ENCODE peak calls at places on chromosomes 11 and 22, in seven cellular contexts. B, T, G, Z, Y, U and W are unnamed samples.

GRCh38 chr11:127037001-127037400 is 36.4 kb upstream of the KIRREL3 start:
- DNase-seq in G (no peak), T (no peak), Y (no peak), B (no peak), Z (no peak), U (no peak), W (no peak)

GRCh38 chr22:48154943-48155240 is 1392.4 kb downstream of the TBC1D22A start:
- DNase-seq in Y (no peak), B (no peak), T (no peak), U (no peak), G (no peak), Z (no peak), W (no peak)

GRCh38 chr11:128289048-128289447 is 298.3 kb downstream of the ETS1 start:
- DNase-seq in B (no peak), T (no peak), Y (no peak), U (peak), Z (no peak), G (no peak), W (no peak)

GRCh38 chr11:3944198-3944597 is 88.7 kb downstream of the STIM1 start:
- DNase-seq in T (no peak), G (no peak), U (no peak), Y (no peak), Z (no peak), B (no peak), W (no peak)

GRCh38 chr22:41526802-41527799 is 17.2 kb downstream of the POLR3H start:
- DNase-seq in T (peak), Z (no peak), Y (peak), G (peak), B (peak), U (no peak), W (peak)

GRCh38 chr11:22753401-22753800 is 76.2 kb downstream of the SVIP start:
- DNase-seq in Y (no peak), G (no peak), T (no peak), B (no peak), U (no peak), Z (no peak), W (no peak)

GRCh38 chr11:67354314-67355022 is 1.1 kb upstream of the POLD4 start:
- DNase-seq in U (no peak), G (no peak), Y (no peak), T (no peak), B (peak), Z (peak), W (no peak)

GRCh38 chr11:37107415-37107814 is 509.4 kb upstream of the RAG2 start:
- DNase-seq in U (no peak), Y (no peak), Z (no peak), B (no peak), G (no peak), T (no peak), W (no peak)

GRCh38 chr22:43273902-43274484 is 69.2 kb downstream of the SCUBE1 start:
- DNase-seq in U (peak), G (peak), B (peak), Z (peak), Y (peak), T (peak), W (peak)

GRCh38 chr11:64916040-64916847 is 765 bp downstream of the ATG2A start:
- DNase-seq in U (no peak), T (peak), G (peak), Y (no peak), Z (peak), B (peak), W (peak)

GRCh38 chr11:130448416-130449068 is at the start of gene ADAMTS15:
- DNase-seq in Y (peak), Z (peak), B (no peak), G (no peak), T (peak), U (no peak), W (no peak)

DNA sequence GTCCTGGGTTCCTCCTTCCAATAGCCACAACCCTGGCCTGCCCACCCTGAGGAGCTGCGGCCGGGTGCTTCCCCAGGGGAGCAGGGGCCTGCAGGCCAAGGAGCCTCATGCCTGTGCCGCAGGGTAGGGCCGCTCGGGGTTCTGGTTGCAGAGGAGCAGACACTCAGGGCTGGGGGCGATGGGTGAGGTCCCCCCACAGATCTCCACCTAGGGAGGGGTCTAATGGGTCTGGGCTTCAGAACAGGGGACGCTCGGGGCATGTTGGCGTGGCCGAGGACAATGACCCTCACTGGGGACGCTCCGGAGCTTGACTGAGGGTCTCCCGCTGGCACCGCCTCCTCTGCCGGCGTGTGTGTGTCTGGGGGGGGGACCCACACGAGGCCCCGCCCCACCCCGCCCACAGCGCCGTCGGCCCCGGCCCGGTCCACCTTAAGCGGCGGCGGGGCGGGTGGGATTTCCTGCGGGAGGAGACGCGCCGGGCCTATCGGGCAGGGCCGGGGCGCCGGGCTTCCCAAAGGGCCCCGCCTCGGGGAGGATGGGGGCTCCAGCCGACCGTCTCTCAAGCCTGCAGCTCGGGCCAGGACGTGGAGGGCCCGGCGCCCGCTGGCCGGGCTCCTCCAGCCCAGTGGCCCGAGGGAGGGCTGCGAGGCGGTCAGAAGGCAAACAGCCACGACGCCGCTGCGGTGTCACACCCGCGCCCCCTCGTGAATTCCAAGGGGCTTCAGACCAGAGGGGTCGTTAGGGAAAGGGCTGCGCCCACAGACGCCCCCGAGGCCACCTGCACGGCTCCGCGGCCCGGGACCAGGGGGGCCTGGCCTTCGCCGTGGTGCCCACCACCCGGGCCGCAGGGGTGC is 638 bp upstream of the ZDHHC8 start:
- DNase-seq in T (peak), U (no peak), B (peak), G (peak), Z (peak), Y (peak), W (peak)
- TF ChIP-seq POLR2AphosphoS5 in T (no peak), U (no peak), B (no peak), G (no peak), Z (no peak), Y (no peak), W (no peak)

GRCh38 chr22:26581026-26581425 is 8.9 kb downstream of the TPST2 start:
- DNase-seq in B (no peak), Y (no peak), G (no peak), T (no peak), U (no peak), Z (no peak), W (no peak)
- TF ChIP-seq TAF1 in B (no peak), Y (no peak), G (no peak), T (no peak), U (no peak), Z (no peak), W (no peak)

GRCh38 chr22:46129390-46130041 is 20.8 kb upstream of the PPARA start:
- DNase-seq in Z (no peak), U (no peak), Y (no peak), B (no peak), G (peak), T (no peak), W (peak)
- TF ChIP-seq POLR2AphosphoS5 in Z (no peak), U (peak), Y (no peak), B (no peak), G (no peak), T (no peak), W (no peak)

DNA sequence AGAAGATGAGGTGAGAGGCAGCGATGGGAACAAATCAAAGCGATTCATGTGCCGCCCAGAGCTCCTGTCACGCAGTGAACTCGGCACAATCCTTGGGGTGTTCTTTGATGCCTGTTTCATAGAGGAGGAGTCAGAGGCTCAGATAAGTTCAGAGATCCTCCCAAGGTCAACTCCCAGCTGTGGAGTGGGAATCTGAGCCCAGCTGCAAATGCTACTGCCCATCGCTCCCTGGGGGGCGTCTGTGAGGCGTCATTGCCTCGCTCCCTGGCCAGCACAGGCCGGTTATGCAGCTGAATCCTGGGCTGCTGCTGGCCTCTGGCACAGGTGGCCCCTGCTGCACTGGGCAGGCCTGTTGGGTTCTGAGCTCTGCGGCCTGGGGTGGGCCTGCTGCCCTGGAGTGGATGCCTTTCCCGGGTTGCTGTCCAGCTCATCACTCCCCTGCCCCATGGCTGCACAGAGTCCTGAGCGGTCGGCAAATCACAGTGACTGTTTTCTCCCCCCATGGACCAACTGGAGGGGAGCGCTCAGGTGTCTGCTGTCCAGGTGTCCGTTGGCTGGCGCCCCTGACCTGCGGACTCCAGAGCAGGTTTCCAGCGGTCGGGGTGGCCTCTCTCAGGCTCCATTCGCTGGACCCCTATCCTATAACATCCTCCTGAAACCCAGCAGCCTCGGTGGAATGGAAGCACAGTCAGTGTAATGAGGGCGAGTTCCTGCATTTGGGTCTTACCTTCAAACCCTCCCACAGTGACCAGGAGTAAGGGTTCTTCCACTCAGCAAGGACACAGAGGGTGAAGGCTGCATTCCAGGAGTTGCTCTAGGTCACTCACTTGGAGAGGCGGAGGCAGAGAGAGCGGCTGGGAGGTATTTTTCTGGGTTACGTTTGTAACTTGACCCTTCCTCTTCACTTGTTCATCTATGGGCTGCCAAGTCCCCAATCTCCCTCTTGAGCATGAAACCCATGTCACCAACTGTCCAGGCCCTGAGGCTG is 36.5 kb upstream of the SHISAL1 start:
- DNase-seq in U (no peak), Y (no peak), T (peak), G (no peak), Z (no peak), B (no peak), W (no peak)
- TF ChIP-seq TAF1 in U (no peak), Y (no peak), T (no peak), G (no peak), Z (no peak), B (no peak), W (no peak)

DNA sequence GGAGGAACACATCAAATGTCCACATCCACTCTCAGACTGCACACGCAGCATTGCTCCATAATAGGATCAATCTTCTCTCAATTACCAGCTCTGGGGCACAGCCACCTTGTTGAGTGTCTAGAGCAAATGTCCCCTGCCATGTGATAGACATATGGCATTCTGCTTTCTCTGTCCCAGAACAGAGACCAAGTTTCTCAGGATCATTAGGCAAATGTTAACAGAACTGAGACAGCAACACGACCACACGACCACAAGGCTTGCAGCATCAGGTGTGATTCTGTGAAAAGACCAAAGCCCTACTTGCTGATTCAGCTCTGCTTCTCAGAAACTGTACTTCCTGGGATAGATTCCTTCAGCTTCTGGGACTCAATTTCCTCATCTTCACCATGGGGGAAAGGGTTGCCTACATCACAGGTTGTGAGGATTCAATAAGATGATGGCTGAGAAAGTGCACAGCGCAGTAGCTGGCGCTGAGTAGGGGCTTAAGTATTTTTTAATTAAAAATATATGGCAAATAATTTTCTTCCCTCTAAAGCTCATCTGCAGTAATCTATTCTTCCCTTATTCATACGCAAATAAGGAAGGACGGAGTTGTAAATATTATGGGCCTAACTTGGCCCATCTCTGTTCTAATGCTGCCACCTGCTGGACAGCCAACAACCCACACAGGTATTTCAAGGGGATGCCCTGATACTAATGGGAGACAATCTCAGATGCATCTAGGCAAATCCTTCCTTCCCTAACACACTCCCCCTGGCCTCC is 54.3 kb upstream of the USP47 start:
- DNase-seq in T (peak), Z (peak), U (peak), Y (peak), G (no peak), B (peak), W (peak)
- TF ChIP-seq POLR2AphosphoS5 in T (no peak), Z (no peak), U (no peak), Y (no peak), G (no peak), B (no peak), W (no peak)

DNA sequence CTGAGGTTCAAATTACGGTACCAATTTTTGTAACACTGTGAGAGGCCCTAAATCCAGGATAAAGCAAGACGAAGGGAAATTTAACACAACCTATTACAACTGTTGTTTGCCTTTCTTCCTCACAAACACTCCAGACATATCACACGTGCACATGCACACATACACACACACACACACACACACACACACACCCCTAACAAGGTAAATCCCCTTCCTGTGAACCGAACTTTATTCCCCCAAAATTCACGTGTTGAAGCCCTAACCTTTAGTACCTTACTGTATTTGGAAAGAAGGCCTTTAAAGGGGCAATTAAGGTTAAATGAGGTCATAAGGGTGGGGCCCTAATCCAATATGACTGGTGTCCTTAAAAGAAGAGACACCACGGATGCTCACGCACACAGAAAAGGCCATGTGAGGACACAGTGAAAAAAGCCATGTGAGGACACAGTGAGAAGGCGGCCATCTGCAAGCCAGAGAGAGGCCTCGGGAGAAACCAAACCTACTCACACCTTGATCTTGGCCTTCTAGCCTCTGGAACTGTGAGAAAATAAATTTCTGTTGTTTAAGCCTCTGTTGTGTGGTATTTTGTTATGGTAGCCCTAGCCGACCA is 1.8 kb downstream of the SERGEF start:
- DNase-seq in T (no peak), G (no peak), B (no peak), Y (no peak), U (no peak), Z (peak), W (no peak)
- TF ChIP-seq TAF1 in T (no peak), G (no peak), B (no peak), Y (no peak), U (no peak), Z (no peak), W (no peak)

GRCh38 chr11:1882265-1883238 is 9.1 kb downstream of the PRR33 start:
- DNase-seq in T (peak), G (peak), B (peak), Y (peak), U (no peak), Z (peak), W (peak)

GRCh38 chr11:1880746-1881441 is 10.8 kb downstream of the PRR33 start:
- DNase-seq in T (peak), U (no peak), G (peak), B (no peak), Z (no peak), Y (no peak), W (peak)

GRCh38 chr11:1883342-1884122 is 8.2 kb downstream of the PRR33 start:
- DNase-seq in Y (no peak), T (peak), B (no peak), U (no peak), G (no peak), Z (no peak), W (no peak)

GRCh38 chr11:1879941-1880720 is 11.6 kb downstream of the PRR33 start:
- DNase-seq in U (no peak), B (no peak), Y (no peak), Z (no peak), T (peak), G (peak), W (peak)

DNA sequence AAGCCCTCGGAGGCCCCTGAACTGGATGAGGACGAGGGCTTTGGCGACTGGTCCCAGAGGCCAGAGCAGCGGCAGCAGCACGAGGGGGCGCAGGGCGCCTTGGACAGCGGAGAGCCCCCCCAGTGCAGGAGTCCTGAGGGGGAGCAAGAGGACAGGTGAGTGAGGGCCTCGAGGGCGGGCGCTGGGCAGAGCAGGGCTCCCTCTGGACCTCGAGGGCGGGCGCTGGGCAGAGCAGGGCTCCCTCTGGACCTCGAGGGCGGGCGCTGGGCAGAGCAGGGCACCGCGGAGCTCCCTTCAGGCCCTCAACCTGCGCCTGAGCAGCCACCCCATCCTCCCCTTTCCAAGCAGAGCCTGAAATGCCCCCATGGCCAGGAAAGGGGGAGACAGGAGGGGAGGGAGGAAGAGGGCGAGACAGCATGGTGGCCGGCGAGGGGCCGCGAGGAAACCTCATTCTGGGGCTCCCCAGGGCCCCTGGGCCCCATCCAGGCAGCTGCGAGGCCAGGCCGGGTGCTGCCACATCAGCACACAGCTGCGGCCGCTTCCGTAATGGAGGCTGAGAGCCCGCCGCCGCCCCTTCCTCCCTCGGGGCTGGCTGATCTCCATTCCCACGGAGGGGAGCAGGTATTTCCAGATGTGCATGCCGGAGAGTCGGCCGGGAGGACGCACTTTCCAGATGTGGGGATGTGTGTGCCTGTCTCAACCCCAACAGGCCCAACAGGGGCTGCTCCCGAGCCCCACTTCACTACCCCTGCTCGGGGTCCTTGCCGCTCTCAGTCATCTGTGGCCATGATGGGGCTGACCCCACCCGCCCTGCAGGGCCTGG is 10.0 kb downstream of the PRR33 start:
- DNase-seq in B (no peak), U (no peak), Z (no peak), G (peak), Y (no peak), T (no peak), W (peak)
- TF ChIP-seq POLR2AphosphoS5 in B (no peak), U (no peak), Z (no peak), G (no peak), Y (no peak), T (no peak), W (no peak)

GRCh38 chr11:75946531-75947530 is 131.8 kb downstream of the UVRAG start:
- DNase-seq in Z (no peak), G (no peak), Y (no peak), B (no peak), T (no peak), U (no peak), W (no peak)
- TF ChIP-seq TAF1 in Z (no peak), G (no peak), Y (no peak), B (no peak), T (no peak), U (no peak), W (no peak)

GRCh38 chr11:7893792-7894191 is 37.3 kb downstream of the OR10A6 start:
- DNase-seq in B (no peak), Y (no peak), G (no peak), Z (no peak), T (no peak), U (no peak), W (no peak)

GRCh38 chr11:7890417-7891179 is 40.5 kb downstream of the OR10A6 start:
- DNase-seq in G (no peak), T (no peak), U (no peak), Y (no peak), B (no peak), Z (no peak), W (no peak)

GRCh38 chr11:7894251-7894650 is 36.8 kb downstream of the OR10A6 start:
- DNase-seq in U (no peak), Y (no peak), T (no peak), B (no peak), Z (no peak), G (no peak), W (no peak)

GRCh38 chr11:7892059-7892699 is 38.9 kb downstream of the OR10A6 start:
- DNase-seq in T (no peak), U (no peak), B (no peak), Z (no peak), Y (no peak), G (no peak), W (no peak)

DNA sequence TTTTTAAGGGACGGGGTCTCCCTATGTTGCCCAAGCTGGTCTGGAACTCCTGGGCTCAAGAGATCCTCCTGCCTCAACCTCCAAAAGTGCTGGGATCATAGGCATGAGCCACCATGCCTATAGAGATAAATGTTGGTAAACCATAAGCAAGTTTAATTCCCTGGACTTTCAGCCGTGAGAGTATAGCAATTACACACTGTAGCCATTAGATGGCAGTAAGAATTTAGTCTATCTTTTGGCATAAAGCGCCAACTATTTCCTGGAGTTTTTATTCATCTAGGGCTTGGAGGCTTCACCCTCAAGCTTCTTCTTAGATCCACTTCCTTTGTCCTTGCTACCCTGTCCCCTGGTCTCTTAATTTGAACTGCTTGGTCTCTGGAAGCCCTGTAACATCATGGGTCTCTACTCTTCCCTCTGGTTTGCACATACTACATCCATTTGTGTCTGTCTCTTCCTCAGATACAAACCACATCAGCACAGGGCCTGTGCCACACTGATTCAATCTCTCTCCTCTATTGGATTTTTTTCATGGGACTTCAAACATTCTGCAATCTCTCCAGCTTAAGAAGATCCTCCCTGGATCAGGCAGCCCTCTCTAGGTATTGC is 38.2 kb downstream of the OR10A6 start:
- DNase-seq in T (peak), Z (peak), U (no peak), G (no peak), Y (no peak), B (peak), W (no peak)
- TF ChIP-seq POLR2AphosphoS5 in T (no peak), Z (no peak), U (no peak), G (no peak), Y (no peak), B (no peak), W (no peak)